ENCODE peak calls at places on chromosomes 11 and 22, in six cellular contexts. P is fibroblast of lung; Q is H9; Y is effector memory CD4-positive, alpha-beta T cell; I is PC-3; Z is GM23248. N is an unnamed sample.

GRCh38 chr11:78030429-78031325 is 7.6 kb upstream of the KCTD14 start:
- DNase-seq in P (peak), Q (no peak), Y (no peak), I (peak), Z (peak), N (no peak)

GRCh38 chr11:11607772-11608171 is 14.0 kb downstream of the GALNT18 start:
- DNase-seq in P (peak), Q (no peak), Y (no peak), I (peak), Z (peak), N (no peak)

GRCh38 chr22:47736166-47737034 is 974.0 kb downstream of the TBC1D22A start:
- DNase-seq in P (no peak), Q (no peak), Y (no peak), I (peak), Z (no peak), N (no peak)

GRCh38 chr11:75568616-75569219 is 6.7 kb downstream of the SERPINH1 start:
- DNase-seq in P (no peak), Q (no peak), Y (no peak), I (no peak), Z (no peak), N (no peak)

GRCh38 chr11:126135182-126136176 is 72.8 kb upstream of the CDON start:
- DNase-seq in P (no peak), Q (no peak), Y (no peak), I (no peak), Z (peak), N (no peak)

GRCh38 chr11:79094601-79095000 is 346.2 kb downstream of the TENM4 start:
- DNase-seq in P (no peak), Q (no peak), Y (no peak), I (no peak), Z (no peak), N (no peak)

GRCh38 chr22:42680648-42681047 is 31.5 kb upstream of the CYB5R3 start:
- DNase-seq in P (peak), Q (no peak), Y (no peak), I (peak), Z (peak), N (peak)

GRCh38 chr11:117492578-117493251 is 165.1 kb downstream of the CEP164 start:
- DNase-seq in P (no peak), Q (peak), Y (no peak), I (no peak), Z (no peak), N (no peak)

GRCh38 chr22:49553076-49553475 is 274.6 kb downstream of the BRD1 start:
- DNase-seq in P (no peak), Q (no peak), Y (no peak), I (no peak), Z (no peak), N (no peak)

GRCh38 chr22:34709641-34710040 is 356.3 kb upstream of the ISX start:
- DNase-seq in P (no peak), Q (no peak), Y (no peak), I (no peak), Z (no peak), N (peak)

GRCh38 chr11:19679952-19680823 is 32.4 kb upstream of the NAV2 start:
- DNase-seq in P (peak), Q (peak), Y (no peak), I (peak), Z (peak), N (peak)

GRCh38 chr11:2527621-2528291 is 82.9 kb downstream of the KCNQ1 start:
- DNase-seq in P (no peak), Q (no peak), Y (no peak), I (no peak), Z (no peak), N (no peak)

GRCh38 chr22:43421914-43422615 is 10.3 kb downstream of the MPPED1 start:
- DNase-seq in P (no peak), Q (no peak), Y (no peak), I (no peak), Z (no peak), N (no peak)

GRCh38 chr11:12664410-12664809 is 9.8 kb upstream of the TEAD1 start:
- DNase-seq in P (no peak), Q (no peak), Y (no peak), I (no peak), Z (no peak), N (no peak)

GRCh38 chr11:31958086-31958735 is 132.7 kb upstream of the RCN1 start:
- DNase-seq in P (peak), Q (peak), Y (peak), I (peak), Z (peak), N (no peak)

GRCh38 chr22:37173709-37174108 is 14.3 kb downstream of the C1QTNF6 start:
- DNase-seq in P (no peak), Q (no peak), Y (no peak), I (no peak), Z (peak), N (no peak)

GRCh38 chr22:20836987-20837823 is 21.4 kb downstream of the PI4KA start:
- DNase-seq in P (no peak), Q (no peak), Y (no peak), I (no peak), Z (no peak), N (no peak)

GRCh38 chr11:128653828-128654231 is 40.0 kb upstream of the FLI1 start:
- DNase-seq in P (peak), Q (peak), Y (no peak), I (peak), Z (peak), N (peak)

GRCh38 chr11:123707606-123708205 is 33.8 kb downstream of the ZNF202 start:
- DNase-seq in P (peak), Q (peak), Y (peak), I (peak), Z (peak), N (no peak)

GRCh38 chr11:14541180-14541579 is 21.0 kb upstream of the PSMA1 start:
- DNase-seq in P (peak), Q (no peak), Y (no peak), I (no peak), Z (no peak), N (no peak)

GRCh38 chr11:86515297-86516094 is 140.8 kb downstream of the CCDC81 start:
- DNase-seq in P (peak), Q (no peak), Y (no peak), I (peak), Z (peak), N (no peak)

GRCh38 chr11:12223771-12224536 is 113.6 kb downstream of the MICAL2 start:
- DNase-seq in P (peak), Q (no peak), Y (no peak), I (peak), Z (no peak), N (no peak)

GRCh38 chr22:49140921-49141680 is 686.6 kb downstream of the BRD1 start:
- DNase-seq in P (no peak), Q (peak), Y (no peak), I (no peak), Z (no peak), N (no peak)

GRCh38 chr11:66978717-66979116 is 3.6 kb downstream of the C11orf86 start:
- DNase-seq in P (no peak), Q (no peak), Y (no peak), I (no peak), Z (no peak), N (no peak)

GRCh38 chr11:114304969-114305368 is 8.8 kb downstream of the NNMT start:
- DNase-seq in P (no peak), Q (no peak), Y (no peak), I (no peak), Z (no peak), N (no peak)

GRCh38 chr22:46172522-46172921 is 22.2 kb downstream of the PPARA start:
- DNase-seq in P (no peak), Q (no peak), Y (no peak), I (no peak), Z (peak), N (no peak)

GRCh38 chr11:122804161-122804560 is 34.1 kb upstream of the CRTAM start:
- DNase-seq in P (peak), Q (no peak), Y (no peak), I (peak), Z (peak), N (peak)

GRCh38 chr11:67530282-67530592 is 7.0 kb upstream of the CABP2 start:
- DNase-seq in P (no peak), Q (no peak), Y (no peak), I (no peak), Z (peak), N (no peak)

GRCh38 chr11:61107888-61108287 is 5.6 kb downstream of the CD5 start:
- DNase-seq in P (no peak), Q (no peak), Y (no peak), I (no peak), Z (no peak), N (no peak)

GRCh38 chr11:122741613-122742012 is 86.1 kb downstream of the UBASH3B start:
- DNase-seq in P (no peak), Q (no peak), Y (no peak), I (no peak), Z (no peak), N (no peak)

GRCh38 chr11:2841411-2842190 is 44.0 kb downstream of the CDKN1C start:
- DNase-seq in P (no peak), Q (no peak), Y (no peak), I (no peak), Z (no peak), N (no peak)

GRCh38 chr11:31968774-31969433 is 122.0 kb upstream of the RCN1 start:
- DNase-seq in P (peak), Q (no peak), Y (no peak), I (peak), Z (peak), N (no peak)

DNA sequence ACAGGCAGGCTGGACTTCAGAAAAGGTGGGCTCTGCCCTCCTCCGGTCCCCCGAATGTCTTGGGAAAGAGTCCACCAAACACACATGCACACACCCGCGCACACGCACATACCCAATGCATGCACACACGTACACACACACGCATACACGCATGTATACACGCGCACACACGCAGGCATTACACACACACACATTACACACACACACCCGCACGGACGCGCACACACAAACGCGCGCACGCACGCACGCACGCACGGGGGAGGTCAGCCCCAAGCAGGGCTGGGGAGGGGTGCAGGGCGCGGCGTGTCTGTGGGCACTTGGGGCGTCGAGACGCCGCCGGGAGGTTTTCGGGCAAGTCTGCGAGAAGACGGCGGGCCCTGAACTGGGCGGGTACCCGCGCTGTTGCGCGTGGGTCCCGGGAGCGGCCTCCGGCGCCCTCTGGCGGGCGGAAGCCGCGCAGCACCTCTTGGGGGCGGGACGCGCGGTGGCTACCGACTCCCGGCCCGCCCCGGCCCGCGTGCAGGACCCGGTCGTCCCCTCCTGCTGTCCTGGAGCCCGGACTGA is 3.5 kb downstream of the SEPTIN5 start:
- DNase-seq in P (peak), Q (peak), Y (peak), I (peak), Z (peak), N (no peak)
- H3K27ac ChIP-seq in P (no peak), Q (no peak), Y (no peak), I (no peak), Z (no peak), N (no peak)

GRCh38 chr11:48104562-48104924 is 112.1 kb upstream of the OR4B1 start:
- DNase-seq in P (no peak), Q (no peak), Y (no peak), I (no peak), Z (no peak), N (no peak)
- H3K27ac ChIP-seq in P (no peak), Q (no peak), Y (no peak), I (peak), Z (peak), N (no peak)

DNA sequence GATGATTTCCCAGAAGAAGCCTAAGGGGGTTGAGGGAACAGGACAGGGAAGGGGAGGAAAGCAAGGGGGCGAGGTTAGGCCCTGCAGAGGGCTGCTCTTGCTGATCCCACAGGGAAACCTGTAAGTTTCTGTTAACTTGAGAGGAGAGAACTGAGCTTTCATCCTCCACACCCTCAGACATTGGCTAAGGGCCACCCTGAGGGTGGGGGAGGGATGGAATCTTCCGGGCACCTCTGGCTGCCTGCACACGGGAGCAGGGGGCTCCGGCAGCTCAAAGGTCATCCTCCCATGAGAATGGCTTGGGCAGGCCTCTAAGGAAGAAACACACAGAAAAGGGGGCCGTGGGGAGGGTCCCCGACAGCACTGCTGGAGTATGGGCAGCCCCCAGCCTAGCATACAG is 108.1 kb downstream of the TSPAN18 start:
- DNase-seq in P (no peak), Q (no peak), Y (no peak), I (no peak), Z (no peak), N (no peak)
- H3K27ac ChIP-seq in P (no peak), Q (no peak), Y (no peak), I (no peak), Z (no peak), N (no peak)

GRCh38 chr22:23803001-23803819 is 16.4 kb downstream of the SMARCB1 start:
- DNase-seq in P (no peak), Q (no peak), Y (no peak), I (no peak), Z (no peak), N (no peak)

GRCh38 chr22:23804781-23805291 is 18.1 kb downstream of the SMARCB1 start:
- DNase-seq in P (no peak), Q (no peak), Y (no peak), I (no peak), Z (no peak), N (no peak)

GRCh38 chr22:23801238-23801821 is 14.6 kb downstream of the SMARCB1 start:
- DNase-seq in P (no peak), Q (no peak), Y (no peak), I (no peak), Z (no peak), N (no peak)

GRCh38 chr22:23801886-23802377 is 15.2 kb downstream of the SMARCB1 start:
- DNase-seq in P (no peak), Q (no peak), Y (no peak), I (no peak), Z (no peak), N (no peak)

DNA sequence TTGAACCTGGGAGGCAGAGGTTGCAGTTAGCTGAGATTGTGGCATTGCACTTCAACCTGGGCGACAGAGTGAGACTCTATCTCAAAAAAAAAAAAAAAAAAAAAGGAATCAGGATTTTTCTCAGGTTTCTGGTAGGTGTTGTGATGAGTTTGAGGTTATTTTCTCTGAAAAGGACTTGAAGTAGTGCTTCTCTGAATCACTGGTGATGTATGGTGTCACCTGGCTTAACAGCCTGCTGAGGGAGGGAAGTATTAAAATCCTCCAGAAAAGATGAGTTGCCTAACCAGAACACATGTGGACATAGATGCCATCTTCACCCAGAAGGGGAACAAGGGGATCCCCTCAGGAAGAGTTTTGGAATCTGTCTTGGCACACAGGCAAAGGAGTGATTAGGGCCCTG is 20.1 kb downstream of the SMARCB1 start:
- DNase-seq in P (no peak), Q (no peak), Y (no peak), I (no peak), Z (no peak), N (no peak)
- H3K27ac ChIP-seq in P (no peak), Q (no peak), Y (no peak), I (no peak), Z (no peak), N (no peak)

GRCh38 chr11:593347-593746 is 17.1 kb downstream of the PHRF1 start:
- DNase-seq in P (no peak), Q (no peak), Y (no peak), I (no peak), Z (no peak), N (no peak)

GRCh38 chr11:598005-598680 is 17.6 kb downstream of the IRF7 start:
- DNase-seq in P (no peak), Q (no peak), Y (no peak), I (no peak), Z (no peak), N (no peak)

GRCh38 chr11:596374-596773 is 19.4 kb downstream of the IRF7 start:
- DNase-seq in P (no peak), Q (no peak), Y (no peak), I (no peak), Z (no peak), N (no peak)

GRCh38 chr11:595400-595799 is 19.1 kb downstream of the PHRF1 start:
- DNase-seq in P (no peak), Q (no peak), Y (no peak), I (no peak), Z (no peak), N (no peak)

GRCh38 chr11:597166-597725 is 18.5 kb downstream of the IRF7 start:
- DNase-seq in P (no peak), Q (peak), Y (no peak), I (no peak), Z (no peak), N (no peak)
- H3K27ac ChIP-seq in P (no peak), Q (no peak), Y (no peak), I (no peak), Z (no peak), N (no peak)

DNA sequence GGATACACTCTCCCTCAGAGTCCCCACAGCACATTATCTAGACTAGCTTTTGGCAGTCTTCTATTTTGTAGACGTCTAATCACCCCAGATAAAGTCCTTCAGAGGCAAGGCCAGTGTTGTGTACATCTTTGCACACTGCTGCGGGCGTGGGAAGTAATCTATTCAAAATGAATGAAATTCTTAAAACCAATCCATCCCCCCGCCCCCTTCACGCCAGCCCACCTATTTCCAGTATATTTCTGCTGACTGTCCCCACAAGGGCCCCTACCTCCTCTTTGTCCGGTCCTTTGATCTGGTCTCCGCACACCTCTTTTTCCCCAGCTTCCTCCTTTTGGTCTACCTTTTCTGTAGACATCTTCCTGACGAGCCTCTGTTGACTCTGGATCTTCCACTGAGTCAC is 383 bp downstream of the BSCL2 start:
- DNase-seq in P (no peak), Q (no peak), Y (no peak), I (no peak), Z (no peak), N (no peak)
- H3K27ac ChIP-seq in P (no peak), Q (no peak), Y (no peak), I (no peak), Z (peak), N (no peak)